ENCODE peak calls at places on chromosomes 6 and 20, in five cellular contexts. G, Z, N, Q and A are unnamed samples. For H3K4me1, the result is how much of the 10 kb centered on the place peaks cover.

GRCh38 chr20:35511814-35512420 is 17.5 kb downstream of the C20orf173 start:
- DNase-seq in G (no peak), Z (peak), N (no peak), Q (no peak), A (no peak)

GRCh38 chr6:16064687-16065086 is 64.2 kb upstream of the MYLIP start:
- DNase-seq in G (no peak), Z (no peak), N (no peak), Q (no peak), A (no peak)

GRCh38 chr20:20333866-20334265 is 34.0 kb upstream of the INSM1 start:
- DNase-seq in G (no peak), Z (no peak), N (no peak), Q (no peak), A (no peak)

GRCh38 chr6:80527552-80528052 is 421.1 kb downstream of the BCKDHB start:
- DNase-seq in G (no peak), Z (no peak), N (no peak), Q (no peak), A (no peak)

GRCh38 chr20:48003021-48003420 is 217.7 kb upstream of the SULF2 start:
- DNase-seq in G (no peak), Z (no peak), N (no peak), Q (no peak), A (no peak)

GRCh38 chr6:76831299-76831698 is 632.0 kb downstream of the HTR1B start:
- DNase-seq in G (no peak), Z (no peak), N (no peak), Q (no peak), A (no peak)

GRCh38 chr6:157106487-157106886 is 216.8 kb downstream of the TMEM242 start:
- DNase-seq in G (no peak), Z (peak), N (peak), Q (no peak), A (no peak)

GRCh38 chr6:47571488-47571887 is 93.9 kb downstream of the CD2AP start:
- DNase-seq in G (no peak), Z (no peak), N (no peak), Q (no peak), A (no peak)

GRCh38 chr6:7124631-7125030 is 16.9 kb downstream of the RREB1 start:
- DNase-seq in G (no peak), Z (no peak), N (no peak), Q (no peak), A (no peak)

GRCh38 chr6:53347921-53348435 is 772 bp downstream of the ELOVL5 start:
- DNase-seq in G (peak), Z (peak), N (no peak), Q (peak), A (peak)

GRCh38 chr6:106745824-106746610 is 116.6 kb downstream of the QRSL1 start:
- DNase-seq in G (no peak), Z (no peak), N (no peak), Q (no peak), A (no peak)

GRCh38 chr6:166977626-166978550 is 21.3 kb upstream of the CEP43 start:
- DNase-seq in G (no peak), Z (no peak), N (no peak), Q (no peak), A (no peak)

GRCh38 chr6:95679981-95680380 is 102.6 kb downstream of the MANEA start:
- DNase-seq in G (no peak), Z (no peak), N (no peak), Q (no peak), A (no peak)

GRCh38 chr6:35568967-35569606 is 56.4 kb upstream of the TULP1 start:
- DNase-seq in G (no peak), Z (peak), N (peak), Q (peak), A (peak)

GRCh38 chr6:83221886-83222479 is 28.8 kb downstream of the RWDD2A start:
- DNase-seq in G (no peak), Z (no peak), N (no peak), Q (no peak), A (no peak)

GRCh38 chr6:56671651-56672461 is 29.2 kb upstream of the DST start:
- DNase-seq in G (peak), Z (peak), N (peak), Q (no peak), A (no peak)

GRCh38 chr20:53176133-53176532 is 204.0 kb downstream of the TSHZ2 start:
- DNase-seq in G (no peak), Z (no peak), N (no peak), Q (no peak), A (no peak)

GRCh38 chr6:129766959-129767728 is 57.2 kb upstream of the ARHGAP18 start:
- DNase-seq in G (no peak), Z (peak), N (no peak), Q (no peak), A (no peak)

GRCh38 chr6:128067446-128068109 is 166.7 kb upstream of the THEMIS start:
- DNase-seq in G (no peak), Z (no peak), N (no peak), Q (no peak), A (no peak)

GRCh38 chr6:1619666-1620503 is 10.2 kb downstream of the FOXC1 start:
- DNase-seq in G (no peak), Z (no peak), N (no peak), Q (peak), A (no peak)

GRCh38 chr20:7313047-7313446 is 545.6 kb downstream of the BMP2 start:
- DNase-seq in G (no peak), Z (no peak), N (no peak), Q (no peak), A (no peak)

GRCh38 chr20:23161244-23161875 is 75.2 kb upstream of the CD93 start:
- DNase-seq in G (no peak), Z (no peak), N (no peak), Q (no peak), A (no peak)

GRCh38 chr20:45347936-45348809 is at the start of gene SDC4:
- DNase-seq in G (peak), Z (peak), N (peak), Q (peak), A (peak)

GRCh38 chr6:156808287-156808686 is 31.1 kb downstream of the ARID1B start:
- DNase-seq in G (no peak), Z (peak), N (no peak), Q (no peak), A (no peak)

GRCh38 chr6:41591859-41592502 is 45.8 kb downstream of the FOXP4 start:
- DNase-seq in G (peak), Z (peak), N (peak), Q (peak), A (no peak)

GRCh38 chr6:143136647-143137046 is 76.0 kb downstream of the AIG1 start:
- DNase-seq in G (no peak), Z (no peak), N (no peak), Q (no peak), A (no peak)

GRCh38 chr6:56025785-56026184 is 150.4 kb upstream of the BMP5 start:
- DNase-seq in G (no peak), Z (no peak), N (no peak), Q (no peak), A (no peak)

GRCh38 chr6:143325379-143326140 is 124.9 kb downstream of the ADAT2 start:
- DNase-seq in G (no peak), Z (no peak), N (no peak), Q (no peak), A (no peak)

GRCh38 chr20:10902836-10903410 is 229.1 kb upstream of the JAG1 start:
- DNase-seq in G (no peak), Z (no peak), N (no peak), Q (no peak), A (no peak)

GRCh38 chr6:10403385-10404106 is 11.3 kb downstream of the TFAP2A start:
- DNase-seq in G (no peak), Z (no peak), N (no peak), Q (no peak), A (no peak)

GRCh38 chr20:59525500-59526241 is 78.7 kb upstream of the PHACTR3 start:
- DNase-seq in G (no peak), Z (peak), N (no peak), Q (peak), A (no peak)

GRCh38 chr20:34437330-34437986 is 74.4 kb downstream of the ITCH start:
- DNase-seq in G (no peak), Z (no peak), N (no peak), Q (no peak), A (no peak)

GRCh38 chr6:46134216-46134615 is 4.4 kb downstream of the ENPP4 start:
- DNase-seq in G (no peak), Z (no peak), N (no peak), Q (no peak), A (no peak)
- TF ChIP-seq POLR2A in G (no peak), Z (no peak), N (no peak), Q (no peak), A (no peak)

GRCh38 chr6:4091926-4092325 is 13.0 kb upstream of the FAM217A start:
- DNase-seq in G (no peak), Z (no peak), N (no peak), Q (no peak), A (no peak)
- H3K4me1 ChIP-seq in G (under half), Z (under half), N (under half), Q (under half), A (under half)

GRCh38 chr6:149861603-149862423 is 2.3 kb downstream of the LRP11 start:
- DNase-seq in G (no peak), Z (peak), N (no peak), Q (no peak), A (no peak)

GRCh38 chr6:149863596-149863845 is 638 bp downstream of the LRP11 start:
- DNase-seq in G (no peak), Z (no peak), N (no peak), Q (no peak), A (no peak)

GRCh38 chr6:149864578-149865535 is 698 bp upstream of the LRP11 start:
- DNase-seq in G (peak), Z (peak), N (no peak), Q (no peak), A (no peak)

GRCh38 chr6:149862901-149863595 is 1.1 kb downstream of the LRP11 start:
- DNase-seq in G (peak), Z (peak), N (peak), Q (peak), A (peak)

DNA sequence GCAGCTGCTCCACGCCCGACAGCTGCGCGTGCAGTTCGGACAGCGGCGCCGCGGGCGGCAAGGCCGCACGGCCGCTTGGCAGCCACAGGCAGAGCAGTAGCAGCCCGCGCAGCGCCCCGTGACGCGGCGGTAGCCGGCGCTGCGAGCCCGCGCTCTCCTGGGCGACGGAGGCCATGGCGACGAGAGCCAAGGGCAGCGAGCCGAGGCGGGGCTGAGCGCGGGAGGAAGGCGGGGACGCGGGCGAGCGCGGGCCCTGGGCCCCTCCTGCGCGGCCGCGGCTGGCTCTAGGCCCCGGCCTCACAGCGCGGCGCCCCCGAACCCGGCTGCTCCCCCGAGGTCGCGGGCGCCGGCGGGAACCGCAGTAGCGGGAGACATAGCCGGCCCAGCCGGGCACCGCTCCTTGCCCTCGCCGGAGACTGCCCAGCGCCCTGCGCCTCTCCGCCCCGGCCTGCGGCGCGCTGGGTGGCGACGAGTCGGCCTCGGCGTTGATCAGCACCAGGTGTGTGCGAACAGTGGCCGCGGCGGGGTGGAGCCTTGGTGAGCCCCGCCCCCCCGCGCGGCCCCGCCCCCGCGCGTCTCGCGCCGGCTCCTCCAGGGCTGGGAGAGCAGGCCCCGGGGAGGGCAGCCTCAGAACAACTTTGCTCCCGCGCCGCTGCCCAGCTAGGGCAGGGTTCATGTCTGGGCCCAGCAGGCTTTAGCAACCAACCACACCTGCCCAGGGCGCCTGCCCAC is at the start of gene LRP11:
- DNase-seq in G (peak), Z (peak), N (peak), Q (peak), A (peak)
- TF ChIP-seq POLR2A in G (peak), Z (peak), N (peak), Q (no peak), A (peak)

GRCh38 chr6:37456126-37456525 is 23.1 kb downstream of the CMTR1 start:
- DNase-seq in G (no peak), Z (no peak), N (no peak), Q (no peak), A (no peak)
- H3K4me1 ChIP-seq in G (under half), Z (under half), N (under half), Q (under half), A (under half)

GRCh38 chr6:170553686-170554085 is 483 bp upstream of the TBP start:
- DNase-seq in G (no peak), Z (peak), N (no peak), Q (peak), A (no peak)
- TF ChIP-seq POLR2A in G (no peak), Z (no peak), N (no peak), Q (no peak), A (no peak)

GRCh38 chr20:57308451-57309410 is 20.9 kb upstream of the SPO11 start:
- DNase-seq in G (no peak), Z (no peak), N (no peak), Q (no peak), A (peak)
- H3K4me1 ChIP-seq in G (under half), Z (under half), N (under half), Q (under half), A (under half)

GRCh38 chr20:41650221-41650948 is 32.2 kb upstream of the CHD6 start:
- DNase-seq in G (no peak), Z (no peak), N (no peak), Q (no peak), A (no peak)

GRCh38 chr20:41639630-41640029 is 21.5 kb upstream of the CHD6 start:
- DNase-seq in G (no peak), Z (no peak), N (no peak), Q (no peak), A (no peak)

GRCh38 chr20:41643504-41643938 is 25.3 kb upstream of the CHD6 start:
- DNase-seq in G (no peak), Z (peak), N (no peak), Q (peak), A (no peak)

GRCh38 chr20:41649489-41649888 is 31.3 kb upstream of the CHD6 start:
- DNase-seq in G (no peak), Z (no peak), N (no peak), Q (no peak), A (no peak)

DNA sequence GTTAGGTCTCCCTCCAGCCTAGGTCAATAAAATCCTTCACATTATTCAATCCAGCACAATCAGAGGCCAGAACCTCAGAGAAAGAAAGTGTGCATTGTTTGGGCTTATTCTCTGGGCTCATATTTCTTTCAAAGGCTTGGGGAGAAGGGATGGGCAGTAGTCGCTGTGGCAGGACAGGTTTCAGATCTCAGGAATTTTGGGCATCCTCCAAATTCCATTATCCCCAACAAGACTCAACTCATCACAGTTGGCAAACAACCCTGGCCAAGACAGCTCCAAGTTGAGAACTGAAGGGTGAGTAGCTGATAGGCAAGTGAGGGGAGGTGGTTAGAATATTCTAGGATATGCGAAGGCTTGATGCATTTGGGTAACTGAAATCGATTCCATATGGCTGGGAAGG is 27.2 kb upstream of the CHD6 start:
- DNase-seq in G (peak), Z (no peak), N (no peak), Q (no peak), A (no peak)
- TF ChIP-seq POLR2A in G (no peak), Z (no peak), N (no peak), Q (no peak), A (no peak)